ENCODE peak calls at places on chromosomes 7 and 10, in four cellular contexts. N is PC-3, X is MM.1S, G is GM23248. D is an unnamed sample. For H3F3A, the result is how much of the 10 kb centered on the place peaks cover.

GRCh38 chr7:10412426-10413019 is 561.1 kb upstream of the PHF14 start:
- DNase-seq in N (peak), X (peak), G (peak), D (peak)

GRCh38 chr10:32000937-32001336 is 55.3 kb downstream of the KIF5B start:
- DNase-seq in N (no peak), X (no peak), G (peak), D (no peak)

GRCh38 chr10:104246981-104247380 is 7.7 kb upstream of the GSTO1 start:
- DNase-seq in N (peak), X (no peak), G (peak), D (no peak)

GRCh38 chr10:111082102-111082975 is 5.5 kb downstream of the ADRA2A start:
- DNase-seq in N (no peak), X (no peak), G (no peak), D (no peak)

GRCh38 chr7:27187158-27187701 is 2.2 kb upstream of the HOXA11 start:
- DNase-seq in N (peak), X (no peak), G (no peak), D (no peak)

GRCh38 chr7:1223196-1224092 is 9.2 kb upstream of the UNCX start:
- DNase-seq in N (no peak), X (no peak), G (no peak), D (peak)

GRCh38 chr7:87129836-87130235 is 22.4 kb upstream of the DMTF1 start:
- DNase-seq in N (no peak), X (peak), G (no peak), D (peak)

GRCh38 chr10:21926949-21927348 is 76.6 kb downstream of the DNAJC1 start:
- DNase-seq in N (peak), X (no peak), G (peak), D (peak)

GRCh38 chr7:81277691-81278090 is 358.8 kb upstream of the SEMA3C start:
- DNase-seq in N (no peak), X (no peak), G (no peak), D (no peak)

GRCh38 chr10:91604462-91604935 is 28.4 kb downstream of the PPP1R3C start:
- DNase-seq in N (no peak), X (no peak), G (peak), D (no peak)

GRCh38 chr10:113604572-113604971 is 51.7 kb downstream of the HABP2 start:
- DNase-seq in N (no peak), X (no peak), G (no peak), D (no peak)

GRCh38 chr7:124201768-124202349 is 169.0 kb upstream of the TMEM229A start:
- DNase-seq in N (no peak), X (no peak), G (no peak), D (peak)

GRCh38 chr7:74379938-74380337 is 73.8 kb upstream of the GTF2IRD1 start:
- DNase-seq in N (no peak), X (no peak), G (peak), D (no peak)

GRCh38 chr7:128000048-128000447 is 31.2 kb downstream of the LRRC4 start:
- DNase-seq in N (no peak), X (no peak), G (no peak), D (no peak)

GRCh38 chr10:93813507-93814465 is 56.0 kb downstream of the LGI1 start:
- DNase-seq in N (peak), X (peak), G (peak), D (peak)

GRCh38 chr10:78805176-78805575 is 263.6 kb upstream of the ZMIZ1 start:
- DNase-seq in N (peak), X (no peak), G (peak), D (no peak)

GRCh38 chr7:68015565-68016532 is 1019.2 kb downstream of the TYW1 start:
- DNase-seq in N (no peak), X (no peak), G (no peak), D (no peak)

GRCh38 chr10:104331208-104331838 is 6.9 kb downstream of the ITPRIP start:
- DNase-seq in N (peak), X (no peak), G (peak), D (peak)

GRCh38 chr7:46933596-46933995 is 648.3 kb downstream of the TNS3 start:
- DNase-seq in N (no peak), X (no peak), G (peak), D (no peak)

GRCh38 chr7:1301812-1302310 is 69.2 kb downstream of the UNCX start:
- DNase-seq in N (no peak), X (no peak), G (no peak), D (no peak)

GRCh38 chr7:148686312-148686937 is 12.3 kb upstream of the CUL1 start:
- DNase-seq in N (no peak), X (no peak), G (no peak), D (no peak)

GRCh38 chr7:116632349-116632748 is 39.6 kb upstream of the MET start:
- DNase-seq in N (no peak), X (no peak), G (peak), D (no peak)

GRCh38 chr7:71298378-71298777 is 166.4 kb downstream of the GALNT17 start:
- DNase-seq in N (no peak), X (no peak), G (no peak), D (no peak)

GRCh38 chr10:5506751-5507648 is 7.6 kb upstream of the CALML5 start:
- DNase-seq in N (no peak), X (no peak), G (no peak), D (no peak)

GRCh38 chr7:21771261-21771660 is 174.4 kb downstream of the CDCA7L start:
- DNase-seq in N (no peak), X (no peak), G (no peak), D (no peak)

GRCh38 chr7:128204455-128204854 is 36.6 kb upstream of the LEP start:
- DNase-seq in N (no peak), X (no peak), G (no peak), D (no peak)

GRCh38 chr7:155380986-155381851 is 76.7 kb upstream of the EN2 start:
- DNase-seq in N (no peak), X (no peak), G (no peak), D (peak)

GRCh38 chr10:96339956-96340904 is 18.6 kb downstream of the OPALIN start:
- DNase-seq in N (peak), X (peak), G (peak), D (peak)

DNA sequence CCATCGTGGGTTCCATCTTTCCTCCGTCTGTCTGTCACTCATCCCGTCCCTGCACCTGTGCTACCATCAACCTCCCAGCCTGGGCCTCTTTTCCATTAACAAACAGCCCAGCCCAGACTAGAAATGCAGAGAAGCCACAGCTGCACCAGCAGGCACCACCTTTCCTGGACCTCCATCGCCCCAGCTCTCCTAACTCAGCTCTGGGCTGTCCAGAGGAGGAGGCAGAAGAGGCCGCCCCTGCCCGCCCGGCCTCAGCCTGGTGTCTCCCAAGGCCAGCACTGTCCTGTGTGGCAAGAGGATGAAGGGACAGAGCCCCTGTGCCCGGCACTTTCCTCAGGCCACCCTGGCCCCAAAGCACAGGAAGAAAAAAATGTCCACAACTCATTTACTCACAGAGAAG is 225.6 kb downstream of the PTPRN2 start:
- DNase-seq in N (no peak), X (no peak), G (no peak), D (no peak)
- H3K9ac ChIP-seq in N (no peak), X (no peak), G (no peak), D (no peak)

GRCh38 chr7:151019130-151019447 is 5.2 kb downstream of the ATG9B start:
- DNase-seq in N (no peak), X (no peak), G (no peak), D (peak)
- H3F3A ChIP-seq in N (under half), X (under half), G (under half), D (under half)

GRCh38 chr10:72087969-72088878 is at the start of gene SPOCK2:
- DNase-seq in N (no peak), X (no peak), G (peak), D (peak)

GRCh38 chr10:72088879-72089585 is 681 bp upstream of the SPOCK2 start:
- DNase-seq in N (no peak), X (no peak), G (peak), D (peak)

GRCh38 chr10:72085864-72086465 is 2.4 kb downstream of the SPOCK2 start:
- DNase-seq in N (no peak), X (no peak), G (no peak), D (no peak)

GRCh38 chr10:72086466-72087391 is 1.6 kb downstream of the SPOCK2 start:
- DNase-seq in N (no peak), X (no peak), G (peak), D (peak)

DNA sequence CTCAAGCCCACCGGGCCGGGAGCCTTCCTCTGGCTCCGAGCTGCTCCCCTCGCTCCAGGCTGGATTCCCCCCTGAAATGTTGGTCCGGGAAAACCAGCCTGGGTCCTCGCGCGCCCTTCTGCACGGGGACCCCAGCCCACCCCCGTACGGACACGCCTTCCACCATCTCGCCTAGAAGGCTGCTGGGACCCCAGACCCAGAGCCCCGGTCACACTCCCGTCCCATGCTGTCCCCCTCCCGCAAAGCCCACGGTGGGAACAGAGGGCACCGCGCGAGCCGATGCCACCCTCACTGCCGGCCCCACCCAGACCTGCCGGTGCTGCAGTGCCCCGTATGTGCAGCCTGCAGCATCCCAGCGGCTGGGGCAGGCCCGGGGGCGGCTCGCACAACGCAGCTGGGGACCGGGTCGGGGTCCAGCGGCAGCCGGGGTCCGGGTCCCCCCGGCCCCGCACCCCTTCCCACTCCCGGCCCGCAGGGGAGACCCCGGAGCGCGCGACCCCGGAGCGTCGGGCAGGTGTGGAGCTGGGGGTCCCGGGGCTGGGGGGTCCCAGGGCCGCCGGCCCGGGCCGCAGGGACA is 871 bp downstream of the SPOCK2 start:
- DNase-seq in N (no peak), X (no peak), G (no peak), D (peak)
- TF ChIP-seq EZH2 in N (no peak), X (no peak), G (no peak), D (no peak)

DNA sequence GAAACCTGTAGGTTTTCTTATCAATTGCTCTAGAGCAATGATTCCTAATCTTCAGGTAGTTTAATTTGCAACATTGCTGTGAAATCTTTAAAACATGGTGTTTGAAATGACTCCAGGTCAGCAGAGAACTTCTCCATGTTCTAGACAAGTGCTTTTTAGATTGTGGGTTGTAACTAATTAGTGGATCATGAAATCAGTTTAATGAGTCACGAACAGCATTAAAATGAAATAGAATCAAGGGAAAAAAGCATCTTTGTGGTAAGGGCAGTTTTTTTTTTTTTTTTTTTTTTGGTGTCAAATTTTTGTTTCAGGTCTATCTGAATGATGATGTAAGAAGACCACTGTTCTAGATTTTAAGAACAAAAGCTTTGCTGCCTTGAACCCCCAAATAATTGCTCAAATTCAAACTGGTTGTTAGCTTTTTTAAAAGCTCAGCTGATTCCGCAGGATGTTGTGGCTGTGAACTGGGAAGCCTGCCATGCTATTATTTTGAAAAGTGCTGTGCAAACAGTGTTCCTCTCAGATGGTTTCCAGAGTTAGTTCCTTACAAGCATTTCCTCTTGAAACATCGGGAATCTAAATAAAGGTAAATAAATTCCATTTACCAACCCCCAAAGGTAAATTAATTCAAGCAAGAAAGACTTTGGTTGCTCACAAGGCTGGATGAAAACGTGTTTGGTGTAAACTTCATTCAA is 13.1 kb upstream of the PDK4 start:
- DNase-seq in N (peak), X (no peak), G (peak), D (no peak)
- H3K9ac ChIP-seq in N (no peak), X (no peak), G (peak), D (no peak)

GRCh38 chr7:2757904-2758672 is 70.1 kb downstream of the AMZ1 start:
- DNase-seq in N (peak), X (peak), G (peak), D (no peak)
- H3F3A ChIP-seq in N (under half), X (under half), G (under half), D (under half)

GRCh38 chr7:97001221-97001620 is 4.1 kb upstream of the DLX6 start:
- DNase-seq in N (no peak), X (no peak), G (no peak), D (peak)

GRCh38 chr7:97001656-97002554 is 3.4 kb upstream of the DLX6 start:
- DNase-seq in N (no peak), X (no peak), G (no peak), D (peak)

GRCh38 chr7:97004237-97004930 is 969 bp upstream of the DLX6 start:
- DNase-seq in N (no peak), X (peak), G (no peak), D (no peak)

GRCh38 chr7:97003262-97004236 is 1.8 kb upstream of the DLX6 start:
- DNase-seq in N (no peak), X (no peak), G (no peak), D (peak)

DNA sequence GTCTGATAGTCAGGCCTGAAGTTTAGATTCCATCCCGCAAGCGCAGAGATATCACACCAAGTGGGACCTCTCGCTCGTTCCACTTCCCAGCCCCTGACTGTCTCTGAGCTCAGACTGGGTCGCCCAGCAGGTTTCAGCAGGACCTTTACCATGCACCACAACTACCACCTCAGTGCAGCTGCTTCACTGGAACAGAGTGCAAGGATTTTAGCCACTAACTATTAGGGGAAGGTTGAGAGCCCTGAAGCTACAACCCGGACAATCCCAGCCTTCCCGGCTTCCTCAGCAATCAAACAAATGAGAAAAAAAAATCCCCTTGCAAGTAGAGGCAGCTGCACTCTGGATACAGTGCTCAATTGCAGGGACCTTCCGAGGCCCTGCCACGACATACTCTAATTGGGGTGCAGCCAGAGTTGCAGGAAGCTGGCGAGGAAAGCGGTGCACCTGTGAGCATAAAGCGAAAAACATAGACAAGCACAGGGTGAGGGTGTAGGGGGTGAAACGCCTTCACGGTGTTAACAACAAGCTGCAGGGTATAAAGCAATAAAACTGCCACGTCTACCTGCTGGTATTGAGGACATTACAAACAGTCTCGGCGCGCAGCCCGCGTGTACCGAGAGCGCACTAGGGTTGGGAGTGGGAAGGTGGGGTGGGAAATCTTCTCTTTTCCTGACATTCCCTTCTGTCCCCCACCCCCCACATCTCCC is 2.6 kb upstream of the DLX6 start:
- DNase-seq in N (no peak), X (no peak), G (no peak), D (peak)
- TF ChIP-seq EZH2 in N (no peak), X (no peak), G (no peak), D (no peak)

GRCh38 chr7:151057989-151058765 is 480 bp upstream of the CDK5 start:
- DNase-seq in N (peak), X (peak), G (peak), D (peak)
- H3K9ac ChIP-seq in N (peak), X (peak), G (peak), D (no peak)

GRCh38 chr7:76089865-76090495 is 42.1 kb downstream of the MDH2 start:
- DNase-seq in N (peak), X (no peak), G (no peak), D (no peak)
- H3F3A ChIP-seq in N (under half), X (under half), G (under half), D (under half)

GRCh38 chr10:133275683-133276092 is 980 bp downstream of the ADAM8 start:
- DNase-seq in N (peak), X (peak), G (peak), D (no peak)
- TF ChIP-seq EZH2 in N (no peak), X (no peak), G (no peak), D (no peak)

GRCh38 chr7:35677582-35678356 is 17.2 kb downstream of the HERPUD2 start:
- DNase-seq in N (no peak), X (no peak), G (no peak), D (no peak)

GRCh38 chr7:35680403-35681013 is 14.4 kb downstream of the HERPUD2 start:
- DNase-seq in N (no peak), X (no peak), G (no peak), D (no peak)

GRCh38 chr7:35676211-35676610 is 18.7 kb downstream of the HERPUD2 start:
- DNase-seq in N (no peak), X (no peak), G (no peak), D (no peak)

GRCh38 chr7:35685781-35686180 is 9.2 kb downstream of the HERPUD2 start:
- DNase-seq in N (no peak), X (no peak), G (no peak), D (no peak)

DNA sequence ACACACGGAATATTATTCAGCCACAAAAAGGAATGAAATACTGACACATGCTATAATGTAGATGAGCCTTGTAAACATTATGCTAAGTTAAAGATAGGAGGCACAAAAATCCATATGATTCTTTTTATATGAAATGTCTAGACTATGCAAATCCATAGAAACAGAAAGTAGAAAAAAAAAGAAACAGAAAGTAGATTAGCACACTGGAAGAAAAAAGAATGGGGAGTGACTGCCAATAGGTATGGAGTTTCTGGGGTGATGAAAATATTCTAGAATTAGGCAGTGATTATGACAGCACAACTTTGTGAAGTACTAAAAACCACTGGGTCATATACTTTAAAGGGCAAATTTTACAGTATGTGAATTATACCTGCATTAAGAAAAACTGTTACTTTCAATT is 13.3 kb downstream of the HERPUD2 start:
- DNase-seq in N (no peak), X (peak), G (no peak), D (no peak)
- H3K9ac ChIP-seq in N (no peak), X (no peak), G (no peak), D (no peak)